ENCODE peak calls at places on chromosomes 12 and 14, in eight cellular contexts. L is fibroblast of lung; O is right lobe of liver; U is mesendoderm; G is tibial artery; I is naive thymus-derived CD4-positive, alpha-beta T cell; T is HCT116; R is CD8-positive, alpha-beta T cell. J is an unnamed sample. For H3K27me3 and H3K36me3, the result is how much of the 10 kb centered on the place peaks cover.

GRCh38 chr14:33660248-33660647 is 290.6 kb downstream of the EGLN3 start:
- DNase-seq in L (no peak), O (no peak), U (no peak), G (no peak), I (no peak), T (no peak), R (no peak), J (no peak)

GRCh38 chr12:121038861-121039654 is at the start of gene OASL:
- DNase-seq in L (peak), O (peak), U (no peak), G (no peak), I (peak), T (no peak), R (peak), J (no peak)

GRCh38 chr12:21471294-21471693 is 30.1 kb downstream of the RECQL start:
- DNase-seq in L (no peak), O (no peak), U (no peak), G (no peak), I (no peak), T (no peak), R (no peak), J (no peak)

GRCh38 chr12:30010071-30011052 is 226.6 kb upstream of the TMTC1 start:
- DNase-seq in L (peak), O (no peak), U (no peak), G (no peak), I (no peak), T (no peak), R (no peak), J (no peak)

GRCh38 chr12:68971404-68971803 is 38.4 kb upstream of the CPM start:
- DNase-seq in L (peak), O (no peak), U (no peak), G (no peak), I (no peak), T (no peak), R (no peak), J (no peak)

GRCh38 chr12:42023733-42024494 is 120.8 kb downstream of the GXYLT1 start:
- DNase-seq in L (peak), O (peak), U (peak), G (peak), I (peak), T (peak), R (peak), J (no peak)

GRCh38 chr12:115452751-115453281 is 768.8 kb upstream of the TBX3 start:
- DNase-seq in L (no peak), O (no peak), U (peak), G (no peak), I (no peak), T (no peak), R (no peak), J (no peak)

GRCh38 chr14:65019944-65020566 is 33.4 kb downstream of the FNTB start:
- DNase-seq in L (peak), O (no peak), U (peak), G (no peak), I (no peak), T (peak), R (no peak), J (no peak)

GRCh38 chr12:45518516-45519235 is 210.8 kb upstream of the ARID2 start:
- DNase-seq in L (no peak), O (no peak), U (no peak), G (no peak), I (peak), T (no peak), R (peak), J (no peak)

GRCh38 chr12:5437657-5438056 is 5.7 kb downstream of the NTF3 start:
- DNase-seq in L (no peak), O (no peak), U (no peak), G (peak), I (no peak), T (no peak), R (no peak), J (no peak)

GRCh38 chr14:104107611-104108569 is 22.4 kb downstream of the ASPG start:
- DNase-seq in L (no peak), O (peak), U (no peak), G (peak), I (no peak), T (no peak), R (no peak), J (no peak)

GRCh38 chr12:51589060-51589459 is 2.0 kb upstream of the SCN8A start:
- DNase-seq in L (no peak), O (no peak), U (no peak), G (no peak), I (no peak), T (no peak), R (no peak), J (peak)

GRCh38 chr12:43434614-43435013 is 117.4 kb downstream of the ADAMTS20 start:
- DNase-seq in L (no peak), O (no peak), U (no peak), G (no peak), I (no peak), T (no peak), R (no peak), J (no peak)

GRCh38 chr12:28172434-28173030 is 17.7 kb upstream of the CCDC91 start:
- DNase-seq in L (peak), O (no peak), U (peak), G (no peak), I (no peak), T (peak), R (no peak), J (no peak)

GRCh38 chr12:92570056-92570753 is 132.6 kb upstream of the PLEKHG7 start:
- DNase-seq in L (peak), O (peak), U (peak), G (no peak), I (no peak), T (peak), R (peak), J (peak)

GRCh38 chr12:72234871-72235270 is 37.3 kb upstream of the TRHDE start:
- DNase-seq in L (peak), O (no peak), U (no peak), G (no peak), I (no peak), T (no peak), R (no peak), J (no peak)

GRCh38 chr14:100539319-100539645 is 47.9 kb downstream of the BEGAIN start:
- DNase-seq in L (no peak), O (no peak), U (no peak), G (no peak), I (no peak), T (no peak), R (no peak), J (no peak)

GRCh38 chr14:61535032-61535431 is 160.3 kb upstream of the HIF1A start:
- DNase-seq in L (no peak), O (no peak), U (no peak), G (no peak), I (no peak), T (no peak), R (no peak), J (no peak)

GRCh38 chr12:109998904-109999648 is at the start of gene ANKRD13A:
- DNase-seq in L (peak), O (peak), U (peak), G (peak), I (peak), T (peak), R (peak), J (peak)

GRCh38 chr12:5988088-5988487 is 43.0 kb upstream of the ANO2 start:
- DNase-seq in L (no peak), O (no peak), U (no peak), G (no peak), I (no peak), T (no peak), R (no peak), J (no peak)

GRCh38 chr12:123389560-123390351 is 5.8 kb downstream of the KMT5A start:
- DNase-seq in L (peak), O (peak), U (peak), G (peak), I (peak), T (no peak), R (peak), J (no peak)

GRCh38 chr14:87944987-87945604 is 47.9 kb downstream of the GALC start:
- DNase-seq in L (peak), O (no peak), U (peak), G (no peak), I (no peak), T (peak), R (no peak), J (peak)

GRCh38 chr12:67792185-67792584 is 143.6 kb downstream of the DYRK2 start:
- DNase-seq in L (no peak), O (no peak), U (no peak), G (no peak), I (no peak), T (no peak), R (no peak), J (no peak)

GRCh38 chr14:69479696-69480095 is 4.8 kb upstream of the PLEKHD1 start:
- DNase-seq in L (no peak), O (no peak), U (no peak), G (no peak), I (no peak), T (no peak), R (no peak), J (no peak)

GRCh38 chr12:104510873-104511243 is 54.1 kb downstream of the CHST11 start:
- DNase-seq in L (no peak), O (no peak), U (no peak), G (no peak), I (no peak), T (no peak), R (no peak), J (no peak)

GRCh38 chr12:132181570-132182200 is 37.4 kb downstream of the NOC4L start:
- DNase-seq in L (no peak), O (no peak), U (no peak), G (no peak), I (no peak), T (no peak), R (no peak), J (no peak)

GRCh38 chr12:49198431-49199155 is 9.7 kb upstream of the TUBA1A start:
- DNase-seq in L (peak), O (peak), U (peak), G (peak), I (no peak), T (no peak), R (no peak), J (no peak)

GRCh38 chr14:94125659-94126418 is 3.6 kb downstream of the IFI27L2 start:
- DNase-seq in L (no peak), O (no peak), U (no peak), G (no peak), I (no peak), T (no peak), R (no peak), J (no peak)

GRCh38 chr14:92415969-92416368 is 93.0 kb downstream of the SLC24A4 start:
- DNase-seq in L (no peak), O (no peak), U (no peak), G (no peak), I (no peak), T (no peak), R (no peak), J (no peak)

GRCh38 chr12:82874935-82875334 is 188.2 kb downstream of the TMTC2 start:
- DNase-seq in L (peak), O (no peak), U (no peak), G (no peak), I (no peak), T (no peak), R (no peak), J (peak)

GRCh38 chr12:16984484-16984883 is 378.5 kb upstream of the LMO3 start:
- DNase-seq in L (no peak), O (no peak), U (no peak), G (no peak), I (no peak), T (no peak), R (no peak), J (no peak)

GRCh38 chr14:54446201-54446693 is 5.1 kb upstream of the CNIH1 start:
- DNase-seq in L (peak), O (no peak), U (no peak), G (no peak), I (no peak), T (no peak), R (no peak), J (no peak)

GRCh38 chr14:70919774-70920173 is 12.5 kb downstream of the PCNX1 start:
- DNase-seq in L (peak), O (no peak), U (no peak), G (no peak), I (no peak), T (no peak), R (no peak), J (no peak)

GRCh38 chr14:74636424-74637183 is 24.6 kb upstream of the LTBP2 start:
- DNase-seq in L (peak), O (no peak), U (peak), G (no peak), I (no peak), T (no peak), R (no peak), J (no peak)

GRCh38 chr14:61472801-61473376 is 151.5 kb downstream of the PRKCH start:
- DNase-seq in L (peak), O (peak), U (no peak), G (no peak), I (peak), T (no peak), R (peak), J (no peak)

GRCh38 chr12:48191096-48191495 is 7.7 kb downstream of the CCDC184 start:
- DNase-seq in L (no peak), O (no peak), U (no peak), G (no peak), I (no peak), T (no peak), R (no peak), J (no peak)

GRCh38 chr12:48194780-48195179 is 8.3 kb downstream of the OR10AD1 start:
- DNase-seq in L (peak), O (no peak), U (no peak), G (no peak), I (no peak), T (no peak), R (no peak), J (no peak)

GRCh38 chr12:48189331-48190125 is 6.1 kb downstream of the CCDC184 start:
- DNase-seq in L (peak), O (peak), U (peak), G (peak), I (peak), T (peak), R (peak), J (no peak)

GRCh38 chr12:48193623-48194022 is 9.5 kb downstream of the OR10AD1 start:
- DNase-seq in L (no peak), O (no peak), U (no peak), G (no peak), I (no peak), T (no peak), R (no peak), J (no peak)

DNA sequence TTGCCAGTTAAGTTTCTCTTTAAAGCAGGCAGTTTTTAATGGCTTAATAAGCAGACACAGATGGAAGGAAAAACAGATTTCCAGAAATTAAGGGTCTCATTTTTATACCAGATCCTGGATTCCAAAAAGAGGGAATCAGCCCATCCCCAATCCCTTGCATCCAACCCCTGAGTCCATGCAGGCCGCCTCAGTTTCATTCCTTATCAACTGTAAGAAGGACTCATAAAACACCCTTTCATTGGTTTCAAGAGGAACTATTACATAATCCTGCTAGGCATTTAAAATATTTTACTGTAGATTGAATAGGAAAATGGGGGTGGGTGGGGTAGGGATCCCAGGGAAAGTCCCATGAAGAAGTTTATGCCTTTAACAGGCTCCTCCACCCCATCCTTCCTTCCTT is 9.4 kb downstream of the CCDC184 start:
- DNase-seq in L (peak), O (no peak), U (no peak), G (no peak), I (no peak), T (no peak), R (no peak), J (no peak)
- H3K27me3 ChIP-seq in L (under half), O (under half), U (under half), G (under half), I (under half), T (under half), R (under half), J (under half)

GRCh38 chr14:35079742-35080141 is 33.7 kb downstream of the FAM177A1 start:
- DNase-seq in L (no peak), O (no peak), U (no peak), G (no peak), I (no peak), T (no peak), R (no peak), J (no peak)

GRCh38 chr14:35078082-35078481 is 32.0 kb downstream of the FAM177A1 start:
- DNase-seq in L (no peak), O (peak), U (no peak), G (no peak), I (no peak), T (no peak), R (no peak), J (no peak)

GRCh38 chr14:35085441-35085840 is 36.3 kb downstream of the PPP2R3C start:
- DNase-seq in L (no peak), O (no peak), U (no peak), G (no peak), I (no peak), T (no peak), R (no peak), J (no peak)

GRCh38 chr14:35088514-35088913 is 33.3 kb downstream of the PPP2R3C start:
- DNase-seq in L (peak), O (no peak), U (no peak), G (no peak), I (no peak), T (no peak), R (no peak), J (no peak)

DNA sequence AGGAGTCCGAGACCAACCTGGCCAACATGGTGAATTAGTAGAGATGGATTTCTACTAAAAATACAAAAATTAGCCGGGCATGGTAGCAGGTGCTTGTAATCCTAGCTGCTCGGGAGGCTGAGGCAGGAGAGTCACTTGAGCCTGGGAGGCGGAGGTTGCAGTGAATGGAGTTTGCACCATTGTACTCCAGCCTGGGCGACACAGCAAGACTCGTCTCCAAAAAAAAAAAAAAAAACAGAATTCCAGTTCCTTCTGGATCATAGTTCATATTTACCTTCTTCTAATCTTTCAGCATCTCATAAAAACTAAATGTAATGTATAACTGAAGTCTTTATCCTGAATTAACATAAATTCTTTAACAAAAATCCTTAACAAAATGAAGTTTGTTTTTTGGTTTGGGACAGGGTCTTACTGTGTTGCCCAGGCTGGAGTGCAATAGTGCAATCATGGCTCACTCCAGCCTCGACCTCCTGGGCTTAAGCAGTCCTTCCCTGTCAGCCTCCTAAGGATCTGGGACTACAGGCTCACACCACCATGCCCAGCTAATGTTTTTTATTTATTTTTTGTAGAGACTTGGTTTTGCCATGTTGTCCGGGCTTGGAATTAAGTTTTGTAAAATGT is 37.6 kb downstream of the FAM177A1 start:
- DNase-seq in L (no peak), O (no peak), U (no peak), G (no peak), I (no peak), T (no peak), R (no peak), J (no peak)
- H3K36me3 ChIP-seq in L (under half), O (under half), U (under half), G (half or more), I (under half), T (under half), R (under half), J (under half)

GRCh38 chr14:26596722-26597030 is 1.2 kb downstream of the NOVA1 start:
- DNase-seq in L (peak), O (no peak), U (no peak), G (peak), I (no peak), T (no peak), R (no peak), J (no peak)

GRCh38 chr14:26598081-26598671 is 343 bp upstream of the NOVA1 start:
- DNase-seq in L (peak), O (peak), U (peak), G (peak), I (peak), T (no peak), R (no peak), J (no peak)

GRCh38 chr14:26598672-26599131 is 869 bp upstream of the NOVA1 start:
- DNase-seq in L (no peak), O (no peak), U (no peak), G (no peak), I (no peak), T (no peak), R (no peak), J (no peak)

GRCh38 chr14:26595922-26596721 is 1.7 kb downstream of the NOVA1 start:
- DNase-seq in L (peak), O (no peak), U (peak), G (no peak), I (no peak), T (no peak), R (no peak), J (no peak)

DNA sequence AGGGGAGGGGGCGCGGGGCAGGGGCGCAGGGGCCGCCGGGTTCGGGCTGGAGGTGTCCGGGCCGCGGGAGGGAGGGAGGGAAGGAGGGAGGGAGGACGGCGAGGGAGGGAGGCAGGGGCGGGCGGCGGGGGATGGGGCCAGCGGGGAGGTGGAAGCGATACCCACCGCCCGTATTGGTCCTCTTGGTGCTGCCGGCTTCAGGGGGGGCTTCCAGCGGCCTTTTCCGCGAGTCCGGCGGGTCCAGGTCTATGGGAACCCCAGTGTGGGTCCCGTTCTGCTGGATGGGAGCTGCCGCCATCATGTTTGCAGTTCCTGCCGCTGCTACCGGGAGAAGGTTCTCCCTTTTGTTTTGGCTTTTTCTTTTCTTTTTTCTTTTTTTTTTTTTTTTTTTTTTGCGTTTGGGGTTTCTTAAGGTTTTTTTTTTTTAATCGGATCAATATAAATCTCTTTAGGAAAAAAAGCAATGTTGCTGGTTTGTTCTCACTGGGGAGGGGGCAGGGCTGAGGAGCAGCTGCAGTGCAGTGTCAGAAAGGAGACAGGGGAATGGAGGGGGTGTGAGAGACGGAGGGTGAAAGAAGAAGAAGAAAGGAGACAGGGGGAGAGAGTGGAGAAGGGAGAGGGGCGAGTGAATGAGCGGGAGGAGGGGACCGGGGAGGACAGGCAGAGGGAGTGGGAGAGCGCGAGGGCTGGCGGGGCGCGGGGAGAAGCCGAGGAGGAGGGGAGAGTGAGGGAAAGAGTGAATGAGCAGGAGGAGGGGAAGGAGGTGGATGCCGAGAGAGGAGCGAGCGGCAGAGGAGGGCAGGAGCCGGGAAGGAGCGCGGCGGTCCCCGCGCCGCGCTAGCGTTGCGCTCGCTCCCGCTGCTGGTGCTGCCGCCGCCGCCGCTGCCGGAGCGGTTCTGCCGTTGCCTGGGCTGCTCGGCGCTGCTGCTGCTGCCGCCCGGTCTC is at the start of gene NOVA1:
- DNase-seq in L (no peak), O (peak), U (peak), G (peak), I (no peak), T (no peak), R (no peak), J (no peak)
- H3K4me3 ChIP-seq in L (peak), O (peak), U (peak), G (peak), I (no peak), T (no peak), R (no peak), J (peak)

GRCh38 chr12:10174986-10175614 is 3.2 kb upstream of the OLR1 start:
- DNase-seq in L (no peak), O (no peak), U (no peak), G (no peak), I (no peak), T (no peak), R (no peak), J (no peak)
- H3K27me3 ChIP-seq in L (under half), O (under half), U (under half), G (under half), I (under half), T (under half), R (under half), J (under half)

GRCh38 chr12:53025250-53025649 is 19.0 kb downstream of the EIF4B start:
- DNase-seq in L (no peak), O (no peak), U (peak), G (no peak), I (no peak), T (no peak), R (no peak), J (no peak)
- H3K36me3 ChIP-seq in L (under half), O (half or more), U (under half), G (half or more), I (half or more), T (half or more), R (half or more), J (under half)

GRCh38 chr12:75542942-75543341 is 31.5 kb upstream of the KRR1 start:
- DNase-seq in L (peak), O (no peak), U (no peak), G (no peak), I (no peak), T (no peak), R (no peak), J (no peak)
- H3K4me3 ChIP-seq in L (no peak), O (no peak), U (no peak), G (no peak), I (no peak), T (no peak), R (no peak), J (no peak)